ENCODE peak calls at places on chromosomes 7 and 10, in six cellular contexts. One of them, this sample, is unnamed.

GRCh38 chr10:131102147-131102546 is 209.4 kb downstream of the TCERG1L start:
- DNase-seq in H9: no peak
- DNase-seq in stimulated activated CD4-positive, alpha-beta T cell treated with anti-CD3 and anti-CD28 coated beads, Interleukin-1b, Interleukin-23, amount 100 ng/mL, for 1 hour: no peak
- DNase-seq in NCI-H2081 treated with DMSO at 0.1 percent for 48 hours: no peak
- DNase-seq in Panc1: no peak
- DNase-seq in SK-N-DZ: no peak
- DNase-seq in this sample: no peak

GRCh38 chr10:65341323-65341922 is 1584.4 kb upstream of the LRRTM3 start:
- DNase-seq in Panc1: no peak
- DNase-seq in H9: no peak
- DNase-seq in SK-N-DZ: no peak
- DNase-seq in NCI-H2081 treated with DMSO at 0.1 percent for 48 hours: no peak
- DNase-seq in stimulated activated CD4-positive, alpha-beta T cell treated with anti-CD3 and anti-CD28 coated beads, Interleukin-1b, Interleukin-23, amount 100 ng/mL, for 1 hour: no peak
- DNase-seq in this sample: no peak

GRCh38 chr10:131009801-131010200 is 301.7 kb downstream of the TCERG1L start:
- DNase-seq in SK-N-DZ: no peak
- DNase-seq in Panc1: no peak
- DNase-seq in NCI-H2081 treated with DMSO at 0.1 percent for 48 hours: no peak
- DNase-seq in H9: no peak
- DNase-seq in stimulated activated CD4-positive, alpha-beta T cell treated with anti-CD3 and anti-CD28 coated beads, Interleukin-1b, Interleukin-23, amount 100 ng/mL, for 1 hour: no peak
- DNase-seq in this sample: no peak

GRCh38 chr10:34543716-34544115 is 271.4 kb downstream of the PARD3 start:
- DNase-seq in Panc1: no peak
- DNase-seq in NCI-H2081 treated with DMSO at 0.1 percent for 48 hours: no peak
- DNase-seq in stimulated activated CD4-positive, alpha-beta T cell treated with anti-CD3 and anti-CD28 coated beads, Interleukin-1b, Interleukin-23, amount 100 ng/mL, for 1 hour: no peak
- DNase-seq in SK-N-DZ: peak; percentile 50
- DNase-seq in H9: no peak
- DNase-seq in this sample: no peak

GRCh38 chr7:157358753-157359096 is 21.9 kb downstream of the DNAJB6 start:
- DNase-seq in NCI-H2081 treated with DMSO at 0.1 percent for 48 hours: no peak
- DNase-seq in H9: no peak
- DNase-seq in stimulated activated CD4-positive, alpha-beta T cell treated with anti-CD3 and anti-CD28 coated beads, Interleukin-1b, Interleukin-23, amount 100 ng/mL, for 1 hour: no peak
- DNase-seq in SK-N-DZ: no peak
- DNase-seq in Panc1: no peak
- DNase-seq in this sample: no peak

GRCh38 chr10:116910924-116911323 is 61.6 kb downstream of the ENO4 start:
- DNase-seq in SK-N-DZ: no peak
- DNase-seq in Panc1: no peak
- DNase-seq in stimulated activated CD4-positive, alpha-beta T cell treated with anti-CD3 and anti-CD28 coated beads, Interleukin-1b, Interleukin-23, amount 100 ng/mL, for 1 hour: no peak
- DNase-seq in H9: no peak
- DNase-seq in NCI-H2081 treated with DMSO at 0.1 percent for 48 hours: no peak
- DNase-seq in this sample: no peak

GRCh38 chr7:123054357-123055133 is 59.0 kb upstream of the TAS2R16 start:
- DNase-seq in NCI-H2081 treated with DMSO at 0.1 percent for 48 hours: no peak
- DNase-seq in Panc1: no peak
- DNase-seq in H9: peak; percentile 71
- DNase-seq in SK-N-DZ: no peak
- DNase-seq in stimulated activated CD4-positive, alpha-beta T cell treated with anti-CD3 and anti-CD28 coated beads, Interleukin-1b, Interleukin-23, amount 100 ng/mL, for 1 hour: no peak
- DNase-seq in this sample: no peak

GRCh38 chr10:84197643-84198042 is 3.3 kb downstream of the CDHR1 start:
- DNase-seq in H9: no peak
- DNase-seq in NCI-H2081 treated with DMSO at 0.1 percent for 48 hours: no peak
- DNase-seq in Panc1: no peak
- DNase-seq in stimulated activated CD4-positive, alpha-beta T cell treated with anti-CD3 and anti-CD28 coated beads, Interleukin-1b, Interleukin-23, amount 100 ng/mL, for 1 hour: no peak
- DNase-seq in SK-N-DZ: no peak
- DNase-seq in this sample: no peak

GRCh38 chr10:9285698-9286097 is 1231.2 kb downstream of the GATA3 start:
- DNase-seq in H9: no peak
- DNase-seq in NCI-H2081 treated with DMSO at 0.1 percent for 48 hours: no peak
- DNase-seq in Panc1: no peak
- DNase-seq in SK-N-DZ: peak; percentile 100
- DNase-seq in stimulated activated CD4-positive, alpha-beta T cell treated with anti-CD3 and anti-CD28 coated beads, Interleukin-1b, Interleukin-23, amount 100 ng/mL, for 1 hour: no peak
- DNase-seq in this sample: peak; percentile 42

GRCh38 chr7:12757443-12757842 is 70.0 kb downstream of the ARL4A start:
- DNase-seq in Panc1: no peak
- DNase-seq in SK-N-DZ: no peak
- DNase-seq in stimulated activated CD4-positive, alpha-beta T cell treated with anti-CD3 and anti-CD28 coated beads, Interleukin-1b, Interleukin-23, amount 100 ng/mL, for 1 hour: no peak
- DNase-seq in NCI-H2081 treated with DMSO at 0.1 percent for 48 hours: no peak
- DNase-seq in H9: no peak
- DNase-seq in this sample: peak; percentile 80

GRCh38 chr10:117967149-117967548 is 79.6 kb downstream of the RAB11FIP2 start:
- DNase-seq in stimulated activated CD4-positive, alpha-beta T cell treated with anti-CD3 and anti-CD28 coated beads, Interleukin-1b, Interleukin-23, amount 100 ng/mL, for 1 hour: no peak
- DNase-seq in SK-N-DZ: no peak
- DNase-seq in NCI-H2081 treated with DMSO at 0.1 percent for 48 hours: peak; percentile 71
- DNase-seq in Panc1: no peak
- DNase-seq in H9: no peak
- DNase-seq in this sample: no peak

GRCh38 chr7:130154501-130155317 is 50.5 kb downstream of the TMEM209 start:
- DNase-seq in Panc1: no peak
- DNase-seq in SK-N-DZ: peak; percentile 30
- DNase-seq in NCI-H2081 treated with DMSO at 0.1 percent for 48 hours: peak; percentile 89
- DNase-seq in stimulated activated CD4-positive, alpha-beta T cell treated with anti-CD3 and anti-CD28 coated beads, Interleukin-1b, Interleukin-23, amount 100 ng/mL, for 1 hour: no peak
- DNase-seq in H9: peak; percentile 76
- DNase-seq in this sample: no peak

GRCh38 chr10:21764790-21765189 is 230.8 kb downstream of the MLLT10 start:
- DNase-seq in Panc1: no peak
- DNase-seq in stimulated activated CD4-positive, alpha-beta T cell treated with anti-CD3 and anti-CD28 coated beads, Interleukin-1b, Interleukin-23, amount 100 ng/mL, for 1 hour: no peak
- DNase-seq in NCI-H2081 treated with DMSO at 0.1 percent for 48 hours: no peak
- DNase-seq in SK-N-DZ: no peak
- DNase-seq in H9: no peak
- DNase-seq in this sample: no peak

GRCh38 chr10:22683995-22684305 is 30.4 kb downstream of the PIP4K2A start:
- DNase-seq in NCI-H2081 treated with DMSO at 0.1 percent for 48 hours: no peak
- DNase-seq in H9: no peak
- DNase-seq in SK-N-DZ: no peak
- DNase-seq in stimulated activated CD4-positive, alpha-beta T cell treated with anti-CD3 and anti-CD28 coated beads, Interleukin-1b, Interleukin-23, amount 100 ng/mL, for 1 hour: no peak
- DNase-seq in Panc1: no peak
- DNase-seq in this sample: peak; percentile 5

GRCh38 chr7:138001529-138002095 is at the start of gene CREB3L2:
- DNase-seq in Panc1: no peak
- DNase-seq in H9: peak; percentile 73
- DNase-seq in stimulated activated CD4-positive, alpha-beta T cell treated with anti-CD3 and anti-CD28 coated beads, Interleukin-1b, Interleukin-23, amount 100 ng/mL, for 1 hour: peak; percentile 17
- DNase-seq in SK-N-DZ: peak; percentile 73
- DNase-seq in NCI-H2081 treated with DMSO at 0.1 percent for 48 hours: no peak
- DNase-seq in this sample: peak; percentile 72

GRCh38 chr7:27151341-27151944 is 940 bp downstream of the HOXA3 start:
- DNase-seq in Panc1: no peak
- DNase-seq in H9: no peak
- DNase-seq in SK-N-DZ: no peak
- DNase-seq in stimulated activated CD4-positive, alpha-beta T cell treated with anti-CD3 and anti-CD28 coated beads, Interleukin-1b, Interleukin-23, amount 100 ng/mL, for 1 hour: no peak
- DNase-seq in NCI-H2081 treated with DMSO at 0.1 percent for 48 hours: no peak
- DNase-seq in this sample: no peak

GRCh38 chr10:9009505-9009904 is 955.0 kb downstream of the GATA3 start:
- DNase-seq in SK-N-DZ: no peak
- DNase-seq in stimulated activated CD4-positive, alpha-beta T cell treated with anti-CD3 and anti-CD28 coated beads, Interleukin-1b, Interleukin-23, amount 100 ng/mL, for 1 hour: no peak
- DNase-seq in H9: no peak
- DNase-seq in NCI-H2081 treated with DMSO at 0.1 percent for 48 hours: no peak
- DNase-seq in Panc1: no peak
- DNase-seq in this sample: peak; percentile 3

GRCh38 chr7:25028370-25028971 is 48.5 kb upstream of the OSBPL3 start:
- DNase-seq in SK-N-DZ: no peak
- DNase-seq in stimulated activated CD4-positive, alpha-beta T cell treated with anti-CD3 and anti-CD28 coated beads, Interleukin-1b, Interleukin-23, amount 100 ng/mL, for 1 hour: no peak
- DNase-seq in Panc1: peak; percentile 20
- DNase-seq in H9: no peak
- DNase-seq in NCI-H2081 treated with DMSO at 0.1 percent for 48 hours: peak; percentile 57
- DNase-seq in this sample: peak; percentile 97

GRCh38 chr10:24209421-24209770 is 458 bp downstream of the KIAA1217 start:
- DNase-seq in NCI-H2081 treated with DMSO at 0.1 percent for 48 hours: no peak
- DNase-seq in stimulated activated CD4-positive, alpha-beta T cell treated with anti-CD3 and anti-CD28 coated beads, Interleukin-1b, Interleukin-23, amount 100 ng/mL, for 1 hour: no peak
- DNase-seq in Panc1: no peak
- DNase-seq in SK-N-DZ: no peak
- DNase-seq in H9: no peak
- DNase-seq in this sample: peak; percentile 25

GRCh38 chr7:10473569-10473968 is 500.1 kb upstream of the PHF14 start:
- DNase-seq in Panc1: no peak
- DNase-seq in stimulated activated CD4-positive, alpha-beta T cell treated with anti-CD3 and anti-CD28 coated beads, Interleukin-1b, Interleukin-23, amount 100 ng/mL, for 1 hour: no peak
- DNase-seq in SK-N-DZ: no peak
- DNase-seq in H9: no peak
- DNase-seq in NCI-H2081 treated with DMSO at 0.1 percent for 48 hours: no peak
- DNase-seq in this sample: no peak

GRCh38 chr10:79106251-79106650 is 37.5 kb downstream of the ZMIZ1 start:
- DNase-seq in Panc1: no peak
- DNase-seq in NCI-H2081 treated with DMSO at 0.1 percent for 48 hours: no peak
- DNase-seq in SK-N-DZ: no peak
- DNase-seq in stimulated activated CD4-positive, alpha-beta T cell treated with anti-CD3 and anti-CD28 coated beads, Interleukin-1b, Interleukin-23, amount 100 ng/mL, for 1 hour: no peak
- DNase-seq in H9: no peak
- DNase-seq in this sample: no peak

GRCh38 chr7:78510580-78511188 is 712.1 kb downstream of the PHTF2 start:
- DNase-seq in Panc1: peak; percentile 28
- DNase-seq in stimulated activated CD4-positive, alpha-beta T cell treated with anti-CD3 and anti-CD28 coated beads, Interleukin-1b, Interleukin-23, amount 100 ng/mL, for 1 hour: no peak
- DNase-seq in H9: peak; percentile 60
- DNase-seq in SK-N-DZ: peak; percentile 50
- DNase-seq in NCI-H2081 treated with DMSO at 0.1 percent for 48 hours: no peak
- DNase-seq in this sample: no peak

GRCh38 chr10:82282782-82283456 is 407.9 kb downstream of the NRG3 start:
- DNase-seq in stimulated activated CD4-positive, alpha-beta T cell treated with anti-CD3 and anti-CD28 coated beads, Interleukin-1b, Interleukin-23, amount 100 ng/mL, for 1 hour: no peak
- DNase-seq in Panc1: no peak
- DNase-seq in SK-N-DZ: no peak
- DNase-seq in H9: no peak
- DNase-seq in NCI-H2081 treated with DMSO at 0.1 percent for 48 hours: no peak
- DNase-seq in this sample: no peak

GRCh38 chr10:52043811-52044210 is 270.3 kb upstream of the DKK1 start:
- DNase-seq in Panc1: no peak
- DNase-seq in H9: no peak
- DNase-seq in stimulated activated CD4-positive, alpha-beta T cell treated with anti-CD3 and anti-CD28 coated beads, Interleukin-1b, Interleukin-23, amount 100 ng/mL, for 1 hour: no peak
- DNase-seq in SK-N-DZ: no peak
- DNase-seq in NCI-H2081 treated with DMSO at 0.1 percent for 48 hours: no peak
- DNase-seq in this sample: no peak

GRCh38 chr7:24827589-24827988 is 70.3 kb upstream of the GSDME start:
- DNase-seq in NCI-H2081 treated with DMSO at 0.1 percent for 48 hours: no peak
- DNase-seq in Panc1: no peak
- DNase-seq in H9: no peak
- DNase-seq in stimulated activated CD4-positive, alpha-beta T cell treated with anti-CD3 and anti-CD28 coated beads, Interleukin-1b, Interleukin-23, amount 100 ng/mL, for 1 hour: no peak
- DNase-seq in SK-N-DZ: no peak
- DNase-seq in this sample: peak; percentile 61

GRCh38 chr7:21617916-21618390 is 75.1 kb downstream of the DNAH11 start:
- DNase-seq in NCI-H2081 treated with DMSO at 0.1 percent for 48 hours: no peak
- DNase-seq in Panc1: peak; percentile 47
- DNase-seq in stimulated activated CD4-positive, alpha-beta T cell treated with anti-CD3 and anti-CD28 coated beads, Interleukin-1b, Interleukin-23, amount 100 ng/mL, for 1 hour: no peak
- DNase-seq in SK-N-DZ: no peak
- DNase-seq in H9: no peak
- DNase-seq in this sample: peak; percentile 89

GRCh38 chr10:26890956-26891355 is 30.2 kb upstream of the ABI1 start:
- DNase-seq in NCI-H2081 treated with DMSO at 0.1 percent for 48 hours: peak; percentile 17
- DNase-seq in H9: peak; percentile 72
- DNase-seq in SK-N-DZ: peak; percentile 67
- DNase-seq in stimulated activated CD4-positive, alpha-beta T cell treated with anti-CD3 and anti-CD28 coated beads, Interleukin-1b, Interleukin-23, amount 100 ng/mL, for 1 hour: no peak
- DNase-seq in Panc1: peak; percentile 25
- DNase-seq in this sample: peak; percentile 76

GRCh38 chr7:35992436-35992835 is 160.6 kb upstream of the EEPD1 start:
- DNase-seq in stimulated activated CD4-positive, alpha-beta T cell treated with anti-CD3 and anti-CD28 coated beads, Interleukin-1b, Interleukin-23, amount 100 ng/mL, for 1 hour: no peak
- DNase-seq in Panc1: peak; percentile 90
- DNase-seq in H9: no peak
- DNase-seq in NCI-H2081 treated with DMSO at 0.1 percent for 48 hours: no peak
- DNase-seq in SK-N-DZ: no peak
- DNase-seq in this sample: peak; percentile 89

GRCh38 chr10:120979435-120980315 is 128.5 kb downstream of the WDR11 start:
- DNase-seq in Panc1: no peak
- DNase-seq in H9: peak; percentile 81
- DNase-seq in SK-N-DZ: peak; percentile 52
- DNase-seq in NCI-H2081 treated with DMSO at 0.1 percent for 48 hours: no peak
- DNase-seq in stimulated activated CD4-positive, alpha-beta T cell treated with anti-CD3 and anti-CD28 coated beads, Interleukin-1b, Interleukin-23, amount 100 ng/mL, for 1 hour: no peak
- DNase-seq in this sample: peak; percentile 52

GRCh38 chr10:77661100-77661499 is 23.5 kb upstream of the KCNMA1 start:
- DNase-seq in NCI-H2081 treated with DMSO at 0.1 percent for 48 hours: no peak
- DNase-seq in SK-N-DZ: no peak
- DNase-seq in H9: no peak
- DNase-seq in Panc1: no peak
- DNase-seq in stimulated activated CD4-positive, alpha-beta T cell treated with anti-CD3 and anti-CD28 coated beads, Interleukin-1b, Interleukin-23, amount 100 ng/mL, for 1 hour: no peak
- DNase-seq in this sample: no peak

GRCh38 chr10:30742471-30742870 is 112.9 kb upstream of the LYZL2 start:
- DNase-seq in Panc1: no peak
- DNase-seq in SK-N-DZ: no peak
- DNase-seq in NCI-H2081 treated with DMSO at 0.1 percent for 48 hours: no peak
- DNase-seq in stimulated activated CD4-positive, alpha-beta T cell treated with anti-CD3 and anti-CD28 coated beads, Interleukin-1b, Interleukin-23, amount 100 ng/mL, for 1 hour: no peak
- DNase-seq in H9: no peak
- DNase-seq in this sample: no peak

GRCh38 chr10:90779573-90779972 is 78.3 kb downstream of the HTR7 start:
- DNase-seq in NCI-H2081 treated with DMSO at 0.1 percent for 48 hours: no peak
- DNase-seq in stimulated activated CD4-positive, alpha-beta T cell treated with anti-CD3 and anti-CD28 coated beads, Interleukin-1b, Interleukin-23, amount 100 ng/mL, for 1 hour: no peak
- DNase-seq in Panc1: no peak
- DNase-seq in H9: no peak
- DNase-seq in SK-N-DZ: no peak
- DNase-seq in this sample: no peak

GRCh38 chr10:6279540-6280267 is 77.0 kb downstream of the PFKFB3 start:
- DNase-seq in SK-N-DZ: no peak
- DNase-seq in NCI-H2081 treated with DMSO at 0.1 percent for 48 hours: no peak
- DNase-seq in stimulated activated CD4-positive, alpha-beta T cell treated with anti-CD3 and anti-CD28 coated beads, Interleukin-1b, Interleukin-23, amount 100 ng/mL, for 1 hour: no peak
- DNase-seq in Panc1: no peak
- DNase-seq in H9: peak; percentile 68
- DNase-seq in this sample: no peak

GRCh38 chr10:110744767-110745166 is 100.6 kb downstream of the RBM20 start:
- DNase-seq in NCI-H2081 treated with DMSO at 0.1 percent for 48 hours: no peak
- DNase-seq in H9: no peak
- DNase-seq in SK-N-DZ: no peak
- DNase-seq in stimulated activated CD4-positive, alpha-beta T cell treated with anti-CD3 and anti-CD28 coated beads, Interleukin-1b, Interleukin-23, amount 100 ng/mL, for 1 hour: no peak
- DNase-seq in Panc1: no peak
- DNase-seq in this sample: no peak

GRCh38 chr7:45685619-45686240 is 111.6 kb downstream of the ADCY1 start:
- DNase-seq in SK-N-DZ: no peak
- DNase-seq in H9: peak; percentile 24
- DNase-seq in NCI-H2081 treated with DMSO at 0.1 percent for 48 hours: no peak
- DNase-seq in stimulated activated CD4-positive, alpha-beta T cell treated with anti-CD3 and anti-CD28 coated beads, Interleukin-1b, Interleukin-23, amount 100 ng/mL, for 1 hour: no peak
- DNase-seq in Panc1: no peak
- DNase-seq in this sample: no peak

GRCh38 chr10:16586358-16587138 is 64.9 kb upstream of the C1QL3 start:
- DNase-seq in Panc1: no peak
- DNase-seq in NCI-H2081 treated with DMSO at 0.1 percent for 48 hours: no peak
- DNase-seq in H9: no peak
- DNase-seq in stimulated activated CD4-positive, alpha-beta T cell treated with anti-CD3 and anti-CD28 coated beads, Interleukin-1b, Interleukin-23, amount 100 ng/mL, for 1 hour: no peak
- DNase-seq in SK-N-DZ: no peak
- DNase-seq in this sample: no peak

GRCh38 chr10:69914373-69915268 is 112.9 kb downstream of the COL13A1 start:
- DNase-seq in Panc1: peak; percentile 28
- DNase-seq in stimulated activated CD4-positive, alpha-beta T cell treated with anti-CD3 and anti-CD28 coated beads, Interleukin-1b, Interleukin-23, amount 100 ng/mL, for 1 hour: peak; percentile 5
- DNase-seq in SK-N-DZ: peak; percentile 68
- DNase-seq in NCI-H2081 treated with DMSO at 0.1 percent for 48 hours: no peak
- DNase-seq in H9: peak; percentile 82
- DNase-seq in this sample: peak; percentile 62

GRCh38 chr7:43439631-43440401 is 143.1 kb upstream of the STK17A start:
- DNase-seq in Panc1: peak; percentile 43
- DNase-seq in H9: peak; percentile 84
- DNase-seq in stimulated activated CD4-positive, alpha-beta T cell treated with anti-CD3 and anti-CD28 coated beads, Interleukin-1b, Interleukin-23, amount 100 ng/mL, for 1 hour: no peak
- DNase-seq in NCI-H2081 treated with DMSO at 0.1 percent for 48 hours: no peak
- DNase-seq in SK-N-DZ: peak; percentile 20
- DNase-seq in this sample: peak; percentile 70

GRCh38 chr7:139393621-139394215 is 34.0 kb downstream of the LUC7L2 start:
- DNase-seq in NCI-H2081 treated with DMSO at 0.1 percent for 48 hours: no peak
- DNase-seq in SK-N-DZ: no peak
- DNase-seq in H9: no peak
- DNase-seq in Panc1: no peak
- DNase-seq in stimulated activated CD4-positive, alpha-beta T cell treated with anti-CD3 and anti-CD28 coated beads, Interleukin-1b, Interleukin-23, amount 100 ng/mL, for 1 hour: no peak
- DNase-seq in this sample: no peak